ENCODE peak calls at places on chromosomes 12 and 14, in eight cellular contexts. I, B, C, L, Q, X, G and S are unnamed samples.

GRCh38 chr12:94078138-94078723 is 70.1 kb upstream of the PLXNC1 start:
- DNase-seq in I (no peak), B (no peak), C (no peak), L (peak; percentile 67), Q (no peak), X (no peak), G (no peak), S (peak; percentile 49)

GRCh38 chr12:704516-705242 is 41.4 kb upstream of the NINJ2 start:
- DNase-seq in I (no peak), B (no peak), C (no peak), L (no peak), Q (no peak), X (no peak), G (no peak), S (no peak)

GRCh38 chr12:130873106-130873795 is 1.4 kb downstream of the RAN start:
- DNase-seq in I (no peak), B (no peak), C (no peak), L (no peak), Q (no peak), X (no peak), G (no peak), S (no peak)

GRCh38 chr14:68758301-68758700 is 34.6 kb downstream of the ZFP36L1 start:
- DNase-seq in I (no peak), B (no peak), C (no peak), L (no peak), Q (no peak), X (no peak), G (no peak), S (no peak)

GRCh38 chr12:27869567-27869966 is 89.5 kb upstream of the MANSC4 start:
- DNase-seq in I (no peak), B (no peak), C (no peak), L (no peak), Q (no peak), X (no peak), G (peak; percentile 59), S (no peak)

GRCh38 chr12:50678650-50679049 is 85.3 kb upstream of the ATF1 start:
- DNase-seq in I (no peak), B (no peak), C (no peak), L (no peak), Q (no peak), X (no peak), G (no peak), S (no peak)

GRCh38 chr14:67962215-67962644 is 142.7 kb downstream of the RAD51B start:
- DNase-seq in I (no peak), B (no peak), C (no peak), L (no peak), Q (peak; percentile 58), X (no peak), G (no peak), S (no peak)

GRCh38 chr12:125593269-125593668 is 528.0 kb downstream of the AACS start:
- DNase-seq in I (no peak), B (no peak), C (no peak), L (no peak), Q (no peak), X (no peak), G (no peak), S (no peak)

GRCh38 chr12:91009319-91009950 is 4.7 kb upstream of the EPYC start:
- DNase-seq in I (no peak), B (no peak), C (no peak), L (no peak), Q (no peak), X (no peak), G (no peak), S (no peak)

GRCh38 chr12:104219908-104220404 is 4.4 kb downstream of the TXNRD1 start:
- DNase-seq in I (peak; percentile 45), B (no peak), C (no peak), L (peak; percentile 37), Q (peak; percentile 53), X (no peak), G (no peak), S (peak; percentile 48)

GRCh38 chr12:91413591-91413990 is 231.0 kb upstream of the DCN start:
- DNase-seq in I (no peak), B (peak; percentile 28), C (no peak), L (no peak), Q (peak; percentile 40), X (no peak), G (no peak), S (no peak)

GRCh38 chr14:66404051-66404450 is 82.1 kb upstream of the CCDC196 start:
- DNase-seq in I (no peak), B (no peak), C (no peak), L (no peak), Q (no peak), X (no peak), G (no peak), S (no peak)

GRCh38 chr12:47863467-47863866 is 41.3 kb downstream of the VDR start:
- DNase-seq in I (no peak), B (no peak), C (no peak), L (no peak), Q (peak; percentile 17), X (no peak), G (no peak), S (no peak)

GRCh38 chr14:75459791-75460190 is 32.0 kb downstream of the JDP2 start:
- DNase-seq in I (no peak), B (no peak), C (no peak), L (no peak), Q (no peak), X (no peak), G (no peak), S (no peak)

GRCh38 chr14:75457024-75457390 is 29.2 kb downstream of the JDP2 start:
- DNase-seq in I (no peak), B (no peak), C (no peak), L (no peak), Q (no peak), X (no peak), G (no peak), S (no peak)

GRCh38 chr14:75457648-75458165 is 29.9 kb downstream of the JDP2 start:
- DNase-seq in I (no peak), B (no peak), C (no peak), L (no peak), Q (no peak), X (no peak), G (no peak), S (no peak)

GRCh38 chr14:75459099-75459741 is 31.4 kb downstream of the JDP2 start:
- DNase-seq in I (no peak), B (no peak), C (no peak), L (no peak), Q (peak; percentile 78), X (no peak), G (peak; percentile 62), S (no peak)

DNA sequence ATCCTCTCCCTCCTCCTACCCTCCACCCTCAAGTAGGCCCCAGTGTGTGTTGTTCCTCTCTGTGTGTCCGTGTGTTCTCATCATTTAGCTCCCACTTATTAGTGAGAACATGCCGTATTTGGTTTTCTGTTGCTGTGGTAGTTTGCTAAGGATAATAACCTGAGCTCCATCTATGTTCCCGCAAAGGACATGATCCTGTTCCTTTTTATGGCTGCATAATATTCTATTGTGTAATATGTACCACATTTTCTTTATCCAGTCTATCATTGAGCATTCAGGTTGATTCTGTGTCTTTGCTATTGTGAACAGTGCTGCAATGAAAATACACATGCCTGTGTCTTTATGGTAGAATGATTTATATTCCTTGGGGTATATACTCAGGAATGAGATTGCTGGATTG is 30.5 kb downstream of the JDP2 start:
- DNase-seq in I (no peak), B (no peak), C (no peak), L (no peak), Q (no peak), X (no peak), G (no peak), S (no peak)
- H3K4me1 ChIP-seq in I (peaks cover 40% of the 10 kb centered on the region), B (peaks cover 18% of the 10 kb centered on the region), C (peaks cover 38% of the 10 kb centered on the region), L (peaks cover 28% of the 10 kb centered on the region), Q (peaks cover 9% of the 10 kb centered on the region), X (peaks cover 28% of the 10 kb centered on the region), G (peaks cover 93% of the 10 kb centered on the region), S (peaks cover 5% of the 10 kb centered on the region)

DNA sequence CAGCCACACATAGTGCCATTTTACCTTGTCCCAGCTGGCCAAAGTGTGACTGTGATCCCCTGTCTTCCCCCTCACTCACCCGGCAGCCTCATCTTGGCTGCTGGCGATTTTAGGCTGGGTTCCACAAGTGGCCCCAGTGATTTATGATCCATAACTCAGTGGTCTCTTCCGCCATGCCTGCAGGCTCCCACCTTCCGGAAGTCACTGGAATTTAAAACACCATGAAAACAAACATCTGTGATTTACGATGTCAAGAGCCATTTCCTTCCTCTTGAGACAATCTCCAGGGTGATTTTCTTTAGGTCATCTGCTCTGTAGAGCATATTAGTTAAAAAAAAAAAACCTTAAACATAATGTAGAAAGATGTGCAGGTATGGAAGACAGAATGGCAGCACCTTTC is 282.3 kb downstream of the CACNA1C start:
- DNase-seq in I (no peak), B (no peak), C (no peak), L (no peak), Q (no peak), X (no peak), G (no peak), S (no peak)
- H3K4me1 ChIP-seq in I (peaks cover 62% of the 10 kb centered on the region), B (peaks cover 31% of the 10 kb centered on the region), C (peaks cover 6% of the 10 kb centered on the region), L (no peaks in the 10 kb centered on the region), Q (no peaks in the 10 kb centered on the region), X (peaks cover 15% of the 10 kb centered on the region), G (peaks cover 99% of the 10 kb centered on the region), S (no peaks in the 10 kb centered on the region)

DNA sequence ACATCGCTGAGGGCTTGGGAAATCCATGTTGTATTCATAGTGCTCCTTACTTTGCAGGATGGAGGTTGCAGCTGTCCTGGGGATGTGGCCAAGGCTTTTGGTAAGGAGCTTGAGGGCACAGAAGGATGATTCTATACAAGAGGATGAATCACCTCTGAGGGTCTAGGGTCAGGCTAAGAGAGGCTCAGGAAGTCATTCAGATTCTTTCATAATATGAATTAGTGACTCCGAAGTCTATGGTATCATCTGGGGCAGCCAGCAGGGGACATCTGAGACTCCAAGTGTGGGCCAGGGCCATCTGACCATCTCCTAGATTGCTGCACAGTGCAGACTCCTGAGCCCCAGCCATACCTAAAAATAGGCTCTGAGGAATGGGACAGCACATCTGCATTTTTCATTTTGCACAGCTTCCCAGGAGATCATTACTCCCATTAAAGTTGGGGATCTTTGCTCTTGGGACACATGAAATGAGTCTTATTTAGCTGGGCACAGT is 4.8 kb downstream of the GMPR2 start:
- DNase-seq in I (no peak), B (no peak), C (no peak), L (no peak), Q (no peak), X (no peak), G (no peak), S (no peak)
- H3K4me1 ChIP-seq in I (peaks cover 40% of the 10 kb centered on the region), B (peaks cover 7% of the 10 kb centered on the region), C (peaks cover 49% of the 10 kb centered on the region), L (no peaks in the 10 kb centered on the region), Q (peaks cover 11% of the 10 kb centered on the region), X (no peaks in the 10 kb centered on the region), G (peaks cover 80% of the 10 kb centered on the region), S (peaks cover 16% of the 10 kb centered on the region)

GRCh38 chr14:61537567-61538463 is 157.5 kb upstream of the HIF1A start:
- DNase-seq in I (no peak), B (no peak), C (no peak), L (peak; percentile 90), Q (peak; percentile 82), X (no peak), G (no peak), S (peak; percentile 86)

GRCh38 chr14:61540931-61541330 is 154.4 kb upstream of the HIF1A start:
- DNase-seq in I (no peak), B (no peak), C (no peak), L (no peak), Q (no peak), X (no peak), G (no peak), S (no peak)

GRCh38 chr14:61538464-61539022 is 156.8 kb upstream of the HIF1A start:
- DNase-seq in I (no peak), B (no peak), C (no peak), L (no peak), Q (no peak), X (no peak), G (no peak), S (no peak)

GRCh38 chr14:61536661-61537566 is 158.4 kb upstream of the HIF1A start:
- DNase-seq in I (no peak), B (no peak), C (no peak), L (peak; percentile 53), Q (no peak), X (no peak), G (no peak), S (no peak)

GRCh38 chr14:61539631-61540030 is 155.7 kb upstream of the HIF1A start:
- DNase-seq in I (no peak), B (no peak), C (no peak), L (no peak), Q (no peak), X (no peak), G (no peak), S (no peak)
- H3K4me1 ChIP-seq in I (peaks cover 28% of the 10 kb centered on the region), B (peaks cover 19% of the 10 kb centered on the region), C (peaks cover 35% of the 10 kb centered on the region), L (peaks cover 42% of the 10 kb centered on the region), Q (peaks cover 12% of the 10 kb centered on the region), X (peaks cover 3% of the 10 kb centered on the region), G (peaks cover 70% of the 10 kb centered on the region), S (peaks cover 13% of the 10 kb centered on the region)